ENCODE peak calls at places on chromosomes 16 and 17, in four cellular contexts. C is heart right ventricle, B is prostate gland, L is ascending aorta. K is an unnamed sample. For H3K4me1 and H3K27me3, the result is how much of the 10 kb centered on the place peaks cover.

GRCh38 chr17:49508061-49508865 is 13.2 kb downstream of the NGFR start:
- DNase-seq in B (peak), L (no peak), C (no peak), K (no peak)

GRCh38 chr16:19299565-19299964 is 14.0 kb downstream of the CLEC19A start:
- DNase-seq in L (no peak), C (no peak), B (no peak), K (no peak)

GRCh38 chr16:85715169-85716015 is 26.6 kb upstream of the GINS2 start:
- DNase-seq in C (no peak), L (no peak), B (peak), K (peak)

GRCh38 chr17:50763716-50764450 is 3.4 kb downstream of the ANKRD40CL start:
- DNase-seq in B (peak), L (no peak), C (no peak), K (no peak)

GRCh38 chr16:28309811-28310311 is 17.5 kb downstream of the SBK1 start:
- DNase-seq in C (peak), L (no peak), B (no peak), K (no peak)

GRCh38 chr16:2500937-2501750 is 12.6 kb upstream of the ATP6V0C start:
- DNase-seq in C (peak), B (peak), L (no peak), K (peak)

GRCh38 chr17:933168-934083 is 46.1 kb downstream of the NXN start:
- DNase-seq in C (no peak), B (peak), L (no peak), K (no peak)

GRCh38 chr16:85523602-85524364 is 89.3 kb upstream of the GSE1 start:
- DNase-seq in C (peak), B (no peak), L (no peak), K (peak)

GRCh38 chr16:83363521-83363920 is 444.3 kb upstream of the HSBP1 start:
- DNase-seq in C (no peak), L (no peak), B (no peak), K (no peak)

GRCh38 chr17:50203589-50204345 is 2.3 kb upstream of the COL1A1 start:
- DNase-seq in B (no peak), C (no peak), L (no peak), K (no peak)

GRCh38 chr17:19727466-19728113 is 11.2 kb upstream of the SLC47A2 start:
- DNase-seq in L (no peak), B (peak), C (no peak), K (no peak)

GRCh38 chr16:3618782-3619166 is 7.4 kb upstream of the SLX4 start:
- DNase-seq in C (no peak), L (no peak), B (no peak), K (no peak)

GRCh38 chr17:29019475-29020181 is 13.8 kb upstream of the SEZ6 start:
- DNase-seq in C (no peak), L (no peak), B (no peak), K (no peak)

GRCh38 chr17:7843536-7844291 is 9.7 kb downstream of the KDM6B start:
- DNase-seq in C (peak), B (peak), L (peak), K (peak)

GRCh38 chr16:88747588-88748301 is 37.3 kb downstream of the PIEZO1 start:
- DNase-seq in B (no peak), L (no peak), C (no peak), K (peak)

GRCh38 chr16:88619859-88620655 is 18.3 kb upstream of the IL17C start:
- DNase-seq in L (no peak), B (no peak), C (no peak), K (no peak)

GRCh38 chr16:11353158-11353557 is 7.9 kb downstream of the RMI2 start:
- DNase-seq in C (no peak), B (no peak), L (no peak), K (no peak)

GRCh38 chr16:66741971-66742396 is 9.4 kb downstream of the DYNC1LI2 start:
- DNase-seq in C (no peak), L (no peak), B (no peak), K (no peak)

GRCh38 chr16:66367968-66368891 is 1.7 kb downstream of the CDH5 start:
- DNase-seq in L (no peak), B (no peak), C (no peak), K (no peak)

GRCh38 chr17:27846042-27846655 is 45.8 kb upstream of the NOS2 start:
- DNase-seq in B (no peak), L (no peak), C (no peak), K (no peak)

GRCh38 chr16:80738521-80738920 is 65.9 kb downstream of the CDYL2 start:
- DNase-seq in L (no peak), B (no peak), C (no peak), K (no peak)

GRCh38 chr16:7185689-7186088 is 147.0 kb upstream of the RBFOX1 start:
- DNase-seq in C (no peak), L (no peak), B (no peak), K (no peak)

GRCh38 chr16:51144203-51144602 is 6.9 kb downstream of the SALL1 start:
- DNase-seq in L (no peak), C (no peak), B (no peak), K (peak)

GRCh38 chr17:57724038-57724728 is 20.9 kb downstream of the CCDC182 start:
- DNase-seq in C (no peak), L (no peak), B (no peak), K (no peak)

GRCh38 chr17:20073056-20073979 is 64.2 kb downstream of the SPECC1 start:
- DNase-seq in L (no peak), B (no peak), C (peak), K (no peak)

GRCh38 chr17:42526031-42526444 is 10.0 kb upstream of the NAGLU start:
- DNase-seq in L (no peak), B (no peak), C (no peak), K (no peak)

GRCh38 chr16:57949013-57949412 is 21.9 kb downstream of the CNGB1 start:
- DNase-seq in C (no peak), B (no peak), L (no peak), K (no peak)

GRCh38 chr17:49676276-49676868 is 1.5 kb downstream of the SPOP start:
- DNase-seq in L (no peak), C (no peak), B (no peak), K (no peak)

GRCh38 chr17:51238253-51238887 is 21.5 kb downstream of the MBTD1 start:
- DNase-seq in C (no peak), L (no peak), B (no peak), K (no peak)

GRCh38 chr16:87778476-87778829 is 12.7 kb upstream of the KLHDC4 start:
- DNase-seq in L (no peak), C (no peak), B (no peak), K (no peak)

GRCh38 chr17:50474523-50474922 is 4.1 kb upstream of the RSAD1 start:
- DNase-seq in B (no peak), L (no peak), C (no peak), K (no peak)

GRCh38 chr17:41212524-41213169 is 13.8 kb upstream of the KRTAP9-2 start:
- DNase-seq in B (no peak), C (no peak), L (no peak), K (no peak)

GRCh38 chr17:49218941-49219913 is 8.7 kb downstream of the ABI3 start:
- DNase-seq in B (no peak), L (no peak), C (peak), K (peak)

GRCh38 chr17:72145972-72146755 is 25.3 kb downstream of the SOX9 start:
- DNase-seq in L (no peak), B (no peak), C (no peak), K (no peak)

GRCh38 chr16:66832661-66833305 is 2.0 kb upstream of the NAE1 start:
- DNase-seq in B (no peak), C (no peak), L (no peak), K (no peak)

GRCh38 chr16:27762441-27762840 is 212.5 kb downstream of the KATNIP start:
- DNase-seq in C (no peak), L (no peak), B (no peak), K (no peak)

GRCh38 chr16:50781043-50781442 is 39.2 kb downstream of the CYLD start:
- DNase-seq in B (no peak), C (no peak), L (no peak), K (no peak)

GRCh38 chr16:72760581-72760980 is 287.3 kb downstream of the ZFHX3 start:
- DNase-seq in B (no peak), C (no peak), L (no peak), K (no peak)

GRCh38 chr17:49249292-49249794 is 18.8 kb upstream of the PHOSPHO1 start:
- DNase-seq in L (no peak), B (no peak), C (peak), K (no peak)

GRCh38 chr16:12688972-12689850 is 114.5 kb downstream of the CPPED1 start:
- DNase-seq in L (no peak), C (no peak), B (no peak), K (no peak)
- H3K4me1 ChIP-seq in L (under half), C (under half), B (under half), K (under half)

DNA sequence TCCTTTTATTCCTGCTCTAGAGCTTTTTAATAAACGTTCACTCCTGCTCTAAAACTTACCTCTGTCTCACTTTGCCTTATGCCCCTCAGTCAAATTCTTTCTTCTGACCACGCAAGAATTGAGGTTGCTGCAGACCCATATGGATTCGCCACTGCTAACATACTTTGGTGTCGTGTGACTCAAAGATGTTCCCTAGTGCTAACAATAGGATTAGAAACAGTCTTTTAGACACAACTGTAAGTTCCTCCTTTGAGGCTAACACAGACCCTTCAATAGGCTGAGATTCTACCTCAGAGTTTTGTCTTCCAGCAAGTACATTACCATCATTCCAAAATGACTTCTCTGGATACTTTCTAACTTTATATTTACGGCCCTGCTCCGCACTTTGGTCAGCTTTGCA is 149.5 kb upstream of the COX10 start:
- DNase-seq in B (no peak), C (no peak), L (no peak), K (no peak)
- H3K27me3 ChIP-seq in B (under half), C (under half), L (under half), K (under half)

DNA sequence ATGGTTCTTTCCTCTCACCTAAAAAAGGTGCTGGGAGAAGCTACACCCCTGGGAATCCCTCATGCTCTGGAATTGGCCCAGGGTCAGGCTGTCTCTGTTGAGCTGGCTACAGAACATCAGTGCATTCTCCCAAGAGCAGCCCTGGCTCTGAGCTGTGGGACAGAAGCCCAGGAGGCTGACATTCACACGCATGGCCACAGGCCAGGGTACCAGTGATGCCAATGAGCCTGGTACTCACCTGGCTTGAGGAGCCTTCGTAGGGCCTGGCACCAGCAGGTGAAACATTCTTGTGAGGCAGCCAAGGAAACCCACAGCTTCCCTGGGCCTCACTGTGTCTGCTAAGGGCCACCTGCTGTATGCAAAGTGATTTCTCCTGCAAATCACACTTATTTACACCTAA is 121.7 kb upstream of the CCL2 start:
- DNase-seq in C (peak), L (no peak), B (peak), K (no peak)
- H3K4me3 ChIP-seq in C (no peak), L (no peak), B (no peak), K (no peak)

GRCh38 chr16:46582313-46582712 is 38.9 kb downstream of the SHCBP1 start:
- DNase-seq in L (no peak), C (no peak), B (no peak), K (no peak)
- H3K4me1 ChIP-seq in L (under half), C (under half), B (under half), K (under half)

GRCh38 chr16:695355-696089 is 5.3 kb upstream of the WDR24 start:
- DNase-seq in B (no peak), L (no peak), C (no peak), K (peak)
- H3K27me3 ChIP-seq in B (under half), L (under half), C (half or more), K (under half)

DNA sequence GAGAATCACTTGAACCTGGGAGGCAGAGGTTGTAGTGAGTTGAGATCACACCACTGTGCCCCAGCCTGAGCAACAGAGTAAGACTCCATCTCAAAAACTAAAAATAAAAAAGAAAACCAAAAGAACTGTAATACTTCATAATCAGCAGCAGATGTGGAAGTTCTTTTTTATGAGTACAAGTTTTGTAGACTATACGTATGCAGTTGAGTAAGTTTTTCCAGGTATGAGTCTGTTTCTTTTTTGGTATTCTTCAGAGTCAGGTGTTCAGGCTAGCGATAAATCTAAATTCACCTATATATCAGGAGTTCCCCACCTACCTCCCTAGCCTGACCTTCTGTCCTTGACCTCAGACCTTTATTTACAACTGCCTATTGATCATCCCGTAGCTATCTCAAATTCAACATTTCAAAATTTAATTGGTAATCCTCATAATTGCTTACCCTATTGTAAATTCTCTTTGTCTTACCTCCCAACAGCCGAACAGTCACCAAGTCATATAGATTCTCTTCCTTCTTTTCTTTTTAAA is 10.7 kb downstream of the DCTN5 start:
- DNase-seq in C (no peak), B (no peak), L (no peak), K (no peak)
- H3K4me3 ChIP-seq in C (no peak), B (no peak), L (no peak), K (no peak)

K was measured in HAP-1.